ENCODE peak calls at places on chromosome 1, in four cellular contexts. Q is D341Med, L is NCI-H1105, R is GM04504. N is an unnamed sample.

GRCh38 chr1:107622975-107623374 is 342.0 kb downstream of the VAV3 start:
- DNase-seq in R (peak; percentile 36), L (no peak), Q (no peak), N (no peak)

GRCh38 chr1:198890531-198890930 is 251.7 kb downstream of the PTPRC start:
- DNase-seq in R (no peak), L (peak; percentile 38), Q (no peak), N (no peak)

GRCh38 chr1:83583351-83584014 is 415.4 kb downstream of the TTLL7 start:
- DNase-seq in Q (no peak), R (peak; percentile 1), L (no peak), N (no peak)

GRCh38 chr1:116943438-116943837 is 33.7 kb downstream of the PTGFRN start:
- DNase-seq in L (no peak), R (no peak), Q (no peak), N (no peak)

GRCh38 chr1:36628804-36629203 is 146.1 kb upstream of the CSF3R start:
- DNase-seq in Q (no peak), L (no peak), R (no peak), N (no peak)

GRCh38 chr1:169739980-169740379 is 6.1 kb upstream of the SELE start:
- DNase-seq in R (no peak), Q (no peak), L (no peak), N (no peak)

GRCh38 chr1:186330758-186331157 is 44.3 kb downstream of the TPR start:
- DNase-seq in Q (no peak), L (no peak), R (no peak), N (no peak)

GRCh38 chr1:20652300-20652699 is 8.9 kb downstream of the DDOST start:
- DNase-seq in R (no peak), Q (no peak), L (no peak), N (no peak)

GRCh38 chr1:223221686-223222085 is 78.6 kb upstream of the TLR5 start:
- DNase-seq in Q (no peak), R (no peak), L (no peak), N (no peak)

GRCh38 chr1:235047331-235047871 is 81.2 kb downstream of the TOMM20 start:
- DNase-seq in Q (peak; percentile 27), L (no peak), R (no peak), N (no peak)

GRCh38 chr1:34907487-34908090 is 21.9 kb downstream of the DLGAP3 start:
- DNase-seq in R (no peak), Q (no peak), L (no peak), N (no peak)

GRCh38 chr1:80534606-80535360 is 1266.0 kb upstream of the ADGRL2 start:
- DNase-seq in L (no peak), R (no peak), Q (no peak), N (no peak)

GRCh38 chr1:43521078-43521477 is 9.6 kb upstream of the PTPRF start:
- DNase-seq in Q (no peak), R (no peak), L (no peak), N (no peak)

GRCh38 chr1:12656575-12656974 is 12.7 kb downstream of the AADACL4 start:
- DNase-seq in R (no peak), Q (no peak), L (no peak), N (no peak)

GRCh38 chr1:20476260-20477038 is 9.6 kb downstream of the CAMK2N1 start:
- DNase-seq in Q (no peak), R (no peak), L (no peak), N (no peak)

GRCh38 chr1:12338793-12339192 is 109.0 kb downstream of the VPS13D start:
- DNase-seq in Q (no peak), L (no peak), R (no peak), N (no peak)

GRCh38 chr1:214958491-214958890 is 124.0 kb upstream of the KCNK2 start:
- DNase-seq in L (no peak), R (no peak), Q (no peak), N (no peak)

GRCh38 chr1:1422465-1423244 is 1.6 kb upstream of the ANKRD65 start:
- DNase-seq in R (no peak), L (no peak), Q (peak; percentile 5), N (no peak)

GRCh38 chr1:117636637-117637425 is 31.0 kb downstream of the TENT5C start:
- DNase-seq in R (no peak), Q (no peak), L (no peak), N (no peak)

N was measured in stimulated activated naive CD4-positive, alpha-beta T cell treated with Interleukin-2 at 50 U/mL for 16 hours.